ENCODE peak calls at places on chromosome 17, in eight cellular contexts. One of them, this sample, is unnamed.

GRCh38 chr17:48440660-48441059 is 10.6 kb upstream of the SKAP1 start:
- DNase-seq in NCI-H1092 treated with DMSO at 0.1 percent for 48 hours: no peak
- DNase-seq in H9: no peak
- DNase-seq in ACHN: no peak
- DNase-seq in anterior cingulate cortex: no peak
- DNase-seq in T47D: no peak
- DNase-seq in NCI-H1694 treated with DMSO at 0.1 percent for 48 hours: no peak
- DNase-seq in OCI-M1: no peak
- DNase-seq in this sample: no peak

GRCh38 chr17:34167359-34167758 is 87.7 kb upstream of the CCL2 start:
- DNase-seq in NCI-H1092 treated with DMSO at 0.1 percent for 48 hours: no peak
- DNase-seq in ACHN: no peak
- DNase-seq in anterior cingulate cortex: no peak
- DNase-seq in H9: no peak
- DNase-seq in T47D: no peak
- DNase-seq in NCI-H1694 treated with DMSO at 0.1 percent for 48 hours: no peak
- DNase-seq in OCI-M1: no peak
- DNase-seq in this sample: no peak

GRCh38 chr17:63665527-63666214 is 34.3 kb downstream of the LIMD2 start:
- DNase-seq in anterior cingulate cortex: peak; percentile 17
- DNase-seq in H9: no peak
- DNase-seq in OCI-M1: peak; percentile 23
- DNase-seq in ACHN: no peak
- DNase-seq in NCI-H1694 treated with DMSO at 0.1 percent for 48 hours: peak; percentile 5
- DNase-seq in NCI-H1092 treated with DMSO at 0.1 percent for 48 hours: no peak
- DNase-seq in T47D: no peak
- DNase-seq in this sample: peak; percentile 92

GRCh38 chr17:20223808-20224328 is 214.7 kb downstream of the SPECC1 start:
- DNase-seq in H9: no peak
- DNase-seq in NCI-H1694 treated with DMSO at 0.1 percent for 48 hours: no peak
- DNase-seq in OCI-M1: no peak
- DNase-seq in anterior cingulate cortex: no peak
- DNase-seq in NCI-H1092 treated with DMSO at 0.1 percent for 48 hours: no peak
- DNase-seq in T47D: no peak
- DNase-seq in ACHN: no peak
- DNase-seq in this sample: no peak

GRCh38 chr17:17303010-17303846 is at the start of gene NT5M:
- DNase-seq in NCI-H1092 treated with DMSO at 0.1 percent for 48 hours: peak; percentile 63
- DNase-seq in H9: peak; percentile 82
- DNase-seq in ACHN: peak; percentile 80
- DNase-seq in OCI-M1: peak; percentile 85
- DNase-seq in NCI-H1694 treated with DMSO at 0.1 percent for 48 hours: peak; percentile 84
- DNase-seq in T47D: peak; percentile 85
- DNase-seq in anterior cingulate cortex: peak; percentile 70
- DNase-seq in this sample: peak; percentile 93

GRCh38 chr17:50630524-50631194 is 4.0 kb upstream of the ABCC3 start:
- DNase-seq in anterior cingulate cortex: no peak
- DNase-seq in H9: peak; percentile 79
- DNase-seq in T47D: peak; percentile 95
- DNase-seq in NCI-H1694 treated with DMSO at 0.1 percent for 48 hours: peak; percentile 21
- DNase-seq in ACHN: peak; percentile 57
- DNase-seq in NCI-H1092 treated with DMSO at 0.1 percent for 48 hours: peak; percentile 30
- DNase-seq in OCI-M1: peak; percentile 20
- DNase-seq in this sample: no peak

GRCh38 chr17:31537558-31537957 is 146.1 kb downstream of the RAB11FIP4 start:
- DNase-seq in NCI-H1694 treated with DMSO at 0.1 percent for 48 hours: no peak
- DNase-seq in OCI-M1: no peak
- DNase-seq in T47D: no peak
- DNase-seq in H9: peak; percentile 30
- DNase-seq in NCI-H1092 treated with DMSO at 0.1 percent for 48 hours: no peak
- DNase-seq in ACHN: no peak
- DNase-seq in anterior cingulate cortex: no peak
- DNase-seq in this sample: no peak

GRCh38 chr17:9647014-9647413 is 1.7 kb downstream of the USP43 start:
- DNase-seq in T47D: peak; percentile 47
- DNase-seq in OCI-M1: no peak
- DNase-seq in NCI-H1694 treated with DMSO at 0.1 percent for 48 hours: no peak
- DNase-seq in H9: peak; percentile 52
- DNase-seq in anterior cingulate cortex: no peak
- DNase-seq in ACHN: no peak
- DNase-seq in NCI-H1092 treated with DMSO at 0.1 percent for 48 hours: no peak
- DNase-seq in this sample: no peak

GRCh38 chr17:79298801-79299200 is 224.2 kb downstream of the ENGASE start:
- DNase-seq in NCI-H1694 treated with DMSO at 0.1 percent for 48 hours: no peak
- DNase-seq in ACHN: no peak
- DNase-seq in H9: no peak
- DNase-seq in NCI-H1092 treated with DMSO at 0.1 percent for 48 hours: peak; percentile 18
- DNase-seq in anterior cingulate cortex: no peak
- DNase-seq in T47D: no peak
- DNase-seq in OCI-M1: no peak
- DNase-seq in this sample: no peak

GRCh38 chr17:77961741-77962140 is 3.2 kb downstream of the TNRC6C start:
- DNase-seq in OCI-M1: no peak
- DNase-seq in ACHN: no peak
- DNase-seq in H9: no peak
- DNase-seq in NCI-H1092 treated with DMSO at 0.1 percent for 48 hours: no peak
- DNase-seq in anterior cingulate cortex: no peak
- DNase-seq in T47D: no peak
- DNase-seq in NCI-H1694 treated with DMSO at 0.1 percent for 48 hours: peak; percentile 12
- DNase-seq in this sample: no peak

GRCh38 chr17:489758-490329 is 137.2 kb upstream of the RPH3AL start:
- DNase-seq in NCI-H1694 treated with DMSO at 0.1 percent for 48 hours: no peak
- DNase-seq in T47D: no peak
- DNase-seq in ACHN: peak; percentile 48
- DNase-seq in anterior cingulate cortex: no peak
- DNase-seq in NCI-H1092 treated with DMSO at 0.1 percent for 48 hours: no peak
- DNase-seq in H9: peak; percentile 62
- DNase-seq in OCI-M1: no peak
- DNase-seq in this sample: peak; percentile 80

GRCh38 chr17:81329279-81329926 is 34.3 kb upstream of the SLC38A10 start:
- DNase-seq in ACHN: peak; percentile 90
- DNase-seq in NCI-H1694 treated with DMSO at 0.1 percent for 48 hours: peak; percentile 49
- DNase-seq in NCI-H1092 treated with DMSO at 0.1 percent for 48 hours: no peak
- DNase-seq in H9: peak; percentile 94
- DNase-seq in anterior cingulate cortex: no peak
- DNase-seq in T47D: peak; percentile 95
- DNase-seq in OCI-M1: no peak
- DNase-seq in this sample: peak; percentile 89

GRCh38 chr17:32794533-32795246 is 82.2 kb downstream of the MYO1D start:
- DNase-seq in OCI-M1: peak; percentile 93
- DNase-seq in H9: no peak
- DNase-seq in NCI-H1694 treated with DMSO at 0.1 percent for 48 hours: no peak
- DNase-seq in anterior cingulate cortex: no peak
- DNase-seq in NCI-H1092 treated with DMSO at 0.1 percent for 48 hours: no peak
- DNase-seq in ACHN: no peak
- DNase-seq in T47D: no peak
- DNase-seq in this sample: no peak

GRCh38 chr17:42169351-42169750 is 11.6 kb downstream of the KCNH4 start:
- DNase-seq in T47D: no peak
- DNase-seq in NCI-H1694 treated with DMSO at 0.1 percent for 48 hours: no peak
- DNase-seq in NCI-H1092 treated with DMSO at 0.1 percent for 48 hours: no peak
- DNase-seq in OCI-M1: no peak
- DNase-seq in anterior cingulate cortex: no peak
- DNase-seq in ACHN: no peak
- DNase-seq in H9: no peak
- DNase-seq in this sample: no peak

GRCh38 chr17:10754109-10754508 is 24.3 kb upstream of the TMEM220 start:
- DNase-seq in NCI-H1694 treated with DMSO at 0.1 percent for 48 hours: no peak
- DNase-seq in OCI-M1: peak; percentile 12
- DNase-seq in NCI-H1092 treated with DMSO at 0.1 percent for 48 hours: no peak
- DNase-seq in T47D: peak; percentile 14
- DNase-seq in anterior cingulate cortex: no peak
- DNase-seq in ACHN: peak; percentile 72
- DNase-seq in H9: peak; percentile 87
- DNase-seq in this sample: peak; percentile 61

GRCh38 chr17:40179923-40180659 is 2.8 kb downstream of the RAPGEFL1 start:
- DNase-seq in T47D: no peak
- DNase-seq in H9: no peak
- DNase-seq in ACHN: peak; percentile 46
- DNase-seq in NCI-H1694 treated with DMSO at 0.1 percent for 48 hours: no peak
- DNase-seq in NCI-H1092 treated with DMSO at 0.1 percent for 48 hours: no peak
- DNase-seq in anterior cingulate cortex: no peak
- DNase-seq in OCI-M1: no peak
- DNase-seq in this sample: peak; percentile 88